ENCODE peak calls at places on chromosomes 1 and 21, in nine cellular contexts. E, C, U, W, J, I, L, G and T are unnamed samples.

GRCh38 chr1:100767176-100767876 is 47.8 kb downstream of the VCAM1 start:
- DNase-seq in W (no peak), C (no peak), U (no peak), E (no peak), G (no peak), L (no peak), I (no peak), J (no peak), T (no peak)

GRCh38 chr1:206898089-206898908 is 1.1 kb downstream of the IL24 start:
- DNase-seq in C (no peak), G (no peak), J (no peak), I (no peak), E (no peak), W (no peak), U (no peak), L (no peak), T (no peak)

GRCh38 chr1:6262570-6263420 is 1.9 kb upstream of the GPR153 start:
- DNase-seq in W (no peak), G (no peak), E (peak; percentile 83), L (peak; percentile 30), C (no peak), I (no peak), J (no peak), U (peak; percentile 51), T (no peak)

GRCh38 chr21:17726047-17726446 is 93.1 kb downstream of the C21orf91 start:
- DNase-seq in C (no peak), W (no peak), U (no peak), I (no peak), G (no peak), J (no peak), L (no peak), E (no peak), T (peak; percentile 2)

GRCh38 chr1:13605159-13605558 is 21.5 kb downstream of the PDPN start:
- DNase-seq in U (no peak), C (no peak), I (no peak), L (no peak), J (no peak), E (no peak), W (no peak), G (no peak), T (no peak)

GRCh38 chr1:81478217-81478616 is 322.5 kb upstream of the ADGRL2 start:
- DNase-seq in W (no peak), J (no peak), G (peak; percentile 49), U (no peak), C (no peak), L (peak; percentile 40), E (peak; percentile 69), I (no peak), T (no peak)

GRCh38 chr1:117232551-117232950 is 21.8 kb upstream of the VTCN1 start:
- DNase-seq in U (no peak), J (no peak), I (no peak), W (no peak), E (no peak), L (no peak), C (no peak), G (no peak), T (no peak)

GRCh38 chr1:109756848-109757521 is 6.7 kb downstream of the EPS8L3 start:
- DNase-seq in G (no peak), W (no peak), I (no peak), J (peak; percentile 51), E (peak; percentile 14), U (peak; percentile 26), L (no peak), C (no peak), T (no peak)

GRCh38 chr1:110746644-110747259 is 72.0 kb upstream of the KCNA3 start:
- DNase-seq in U (peak; percentile 58), G (no peak), L (peak; percentile 44), W (no peak), J (peak; percentile 39), E (peak; percentile 59), I (peak; percentile 68), C (no peak), T (peak; percentile 39)

GRCh38 chr1:16122361-16122881 is 33.4 kb downstream of the EPHA2 start:
- DNase-seq in E (no peak), W (no peak), G (no peak), L (no peak), U (no peak), C (no peak), I (no peak), J (no peak), T (no peak)

GRCh38 chr1:204487256-204487615 is 7.4 kb downstream of the PIK3C2B start:
- DNase-seq in U (no peak), C (no peak), W (no peak), L (no peak), I (no peak), E (no peak), J (no peak), G (no peak), T (no peak)

GRCh38 chr1:204763773-204764427 is 78.4 kb upstream of the LRRN2 start:
- DNase-seq in U (peak; percentile 81), E (peak; percentile 64), L (peak; percentile 94), C (peak; percentile 21), W (peak; percentile 75), G (peak; percentile 71), I (no peak), J (peak; percentile 84), T (peak; percentile 94)

GRCh38 chr21:41662761-41663160 is 104.1 kb downstream of the RIPK4 start:
- DNase-seq in J (no peak), L (no peak), I (no peak), W (no peak), E (no peak), U (no peak), G (no peak), C (no peak), T (no peak)

GRCh38 chr1:208219659-208220282 is 24.4 kb downstream of the PLXNA2 start:
- DNase-seq in I (no peak), U (no peak), E (peak; percentile 81), W (no peak), G (no peak), J (peak; percentile 67), L (peak; percentile 35), C (no peak), T (peak; percentile 31)

GRCh38 chr1:94540440-94541174 is 952 bp downstream of the F3 start:
- DNase-seq in W (no peak), G (no peak), I (no peak), L (no peak), C (no peak), E (no peak), J (no peak), U (no peak), T (no peak)

GRCh38 chr1:44170281-44170823 is 28.9 kb upstream of the KLF18 start:
- DNase-seq in L (no peak), C (no peak), U (no peak), I (no peak), W (no peak), G (no peak), J (no peak), E (no peak), T (no peak)

DNA sequence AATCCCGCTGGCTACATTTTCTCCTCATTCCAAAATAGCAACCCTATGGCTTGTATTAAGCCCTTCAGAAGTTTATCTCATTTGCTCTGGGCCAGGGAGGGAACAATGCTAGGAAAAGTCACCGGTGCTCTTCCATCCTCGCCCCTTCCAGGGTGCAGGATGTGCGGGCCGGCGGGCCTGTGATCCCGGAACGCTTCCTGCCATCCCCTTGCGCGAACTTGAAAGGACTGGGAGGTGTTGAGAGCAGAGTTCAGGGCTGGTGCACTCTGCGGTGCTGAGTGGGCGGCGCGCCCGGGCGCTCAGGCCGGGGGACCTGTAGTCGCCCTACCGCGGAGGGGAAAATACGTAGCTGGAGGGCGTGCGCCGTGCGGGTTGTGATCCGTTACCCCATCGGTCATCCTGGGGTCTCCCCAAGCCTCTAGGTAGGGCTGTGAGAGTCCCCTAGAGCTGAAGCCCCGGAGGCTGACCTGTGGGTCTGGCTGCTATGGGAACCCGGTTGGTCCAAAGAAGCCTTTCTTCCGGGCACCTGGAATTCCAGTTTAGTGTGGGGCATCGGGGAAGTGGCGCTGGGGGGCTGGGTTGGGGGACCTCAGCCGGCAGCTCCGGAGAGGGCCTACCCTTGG is 13.1 kb downstream of the NR5A2 start:
- DNase-seq in J (no peak), L (peak; percentile 64), I (no peak), C (no peak), U (no peak), W (peak; percentile 86), G (no peak), E (no peak), T (no peak)
- TF ChIP-seq POLR2A in J (no peak), L (peak; percentile 59), I (no peak), C (no peak), U (no peak), W (peak; percentile 63), G (no peak), E (no peak), T (no peak)

GRCh38 chr21:44854391-44854663 is 19.2 kb downstream of the PTTG1IP start:
- DNase-seq in E (no peak), I (no peak), G (no peak), J (no peak), C (no peak), L (no peak), U (no peak), W (peak; percentile 37), T (no peak)
- H3K4me1 ChIP-seq in E (peaks cover 46% of the 10 kb centered on the region), I (peaks cover 45% of the 10 kb centered on the region), G (peaks cover 53% of the 10 kb centered on the region), J (no peaks in the 10 kb centered on the region), C (no peaks in the 10 kb centered on the region), L (peaks cover under 1% of the 10 kb centered on the region), U (no peaks in the 10 kb centered on the region), W (no peaks in the 10 kb centered on the region), T (peaks cover 20% of the 10 kb centered on the region)

DNA sequence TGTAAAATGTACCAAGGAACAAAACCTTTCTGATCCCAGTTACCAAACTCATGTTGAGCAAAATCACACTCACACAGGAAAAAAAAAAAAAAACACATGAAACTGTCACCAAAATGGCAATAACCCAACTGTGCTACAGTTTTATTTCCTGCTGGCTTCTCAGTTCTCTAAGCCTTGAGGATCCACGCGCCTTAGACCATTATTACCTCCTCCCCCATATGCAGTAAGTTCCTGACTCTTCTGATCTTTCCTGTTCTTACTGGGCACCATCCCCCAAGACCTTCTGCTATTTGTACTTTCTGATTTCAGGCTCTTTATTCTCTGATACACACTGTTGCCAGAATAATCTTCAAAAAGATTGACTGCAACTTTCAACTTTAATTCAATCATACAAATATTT is 79.6 kb downstream of the SLC45A1 start:
- DNase-seq in C (no peak), I (no peak), L (no peak), E (no peak), G (no peak), J (no peak), W (no peak), U (no peak), T (no peak)
- H3K27ac ChIP-seq in C (peak overlapping the region; percentile 22), I (peak overlapping the region; percentile 88), L (peak overlapping the region; percentile 25), E (peak overlapping the region; percentile 75), G (peak overlapping the region; percentile 73), J (no peak overlapping the region), W (no peak overlapping the region), U (peak overlapping the region; percentile 42), T (peak overlapping the region; percentile 49)

DNA sequence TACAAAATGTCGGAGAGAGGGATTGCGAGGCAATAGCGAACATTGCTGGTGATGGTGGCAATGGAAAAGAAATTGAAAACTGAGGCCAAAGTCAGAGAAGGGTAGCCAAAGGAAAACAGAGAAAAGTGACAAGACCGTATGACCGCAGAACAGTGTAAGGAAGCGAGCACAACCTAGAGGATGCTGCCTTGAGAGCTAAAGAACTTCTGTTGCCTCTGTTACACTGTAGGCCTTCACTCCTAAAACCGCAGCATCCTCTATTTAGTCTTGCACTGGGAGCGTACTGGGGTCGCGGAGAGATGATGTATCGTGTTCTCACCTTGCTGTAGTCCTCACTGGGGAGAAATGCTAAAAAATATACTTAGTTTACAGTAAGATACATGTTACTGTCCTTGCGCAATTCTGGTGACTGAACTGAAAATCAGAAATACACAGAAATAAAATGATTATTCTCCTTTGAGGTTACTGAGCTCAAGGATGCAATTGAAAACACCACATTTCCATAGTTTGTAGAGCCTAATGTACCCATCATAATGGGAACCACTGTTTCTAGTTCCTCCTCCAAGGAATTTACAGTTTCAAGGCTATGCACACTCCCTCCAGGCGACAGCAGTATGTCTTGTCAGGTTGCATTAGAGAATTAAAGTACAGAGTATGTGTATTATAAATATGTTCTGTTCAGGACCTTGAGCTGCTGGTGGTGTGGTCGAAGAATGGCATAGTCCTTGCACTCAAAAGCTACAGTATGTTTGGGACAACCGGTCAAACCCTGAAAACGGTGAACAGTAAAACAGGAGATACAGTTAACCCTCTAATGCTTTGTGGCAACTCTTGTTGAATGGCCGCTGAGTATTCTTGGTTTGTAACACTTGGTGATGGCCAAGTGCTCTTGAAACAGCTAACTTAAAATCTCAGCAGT is 1.3 kb downstream of the NEK7 start:
- DNase-seq in E (no peak), I (no peak), G (no peak), J (peak; percentile 19), L (no peak), C (no peak), U (peak; percentile 40), W (no peak), T (no peak)
- TF ChIP-seq POLR2A in E (no peak), I (no peak), G (no peak), J (no peak), L (no peak), C (no peak), U (no peak), W (no peak), T (no peak)